ENCODE peak calls at places on chromosomes 3 and 15, in five cellular contexts. One of them, this sample, is unnamed. For H3K9me3, the result is how much of the 10 kb centered on the place peaks cover.

GRCh38 chr15:99504823-99505551 is 60.8 kb upstream of the MEF2A start:
- DNase-seq in tibial artery: no peak
- DNase-seq in psoas muscle: no peak
- DNase-seq in right atrium auricular region: peak
- DNase-seq in A549: no peak
- DNase-seq in this sample: no peak

GRCh38 chr3:192467230-192468186 is 259.8 kb downstream of the FGF12 start:
- DNase-seq in tibial artery: no peak
- DNase-seq in psoas muscle: no peak
- DNase-seq in right atrium auricular region: no peak
- DNase-seq in A549: peak
- DNase-seq in this sample: peak

GRCh38 chr3:116473602-116474001 is 28.3 kb upstream of the LSAMP start:
- DNase-seq in tibial artery: no peak
- DNase-seq in psoas muscle: no peak
- DNase-seq in right atrium auricular region: no peak
- DNase-seq in A549: no peak
- DNase-seq in this sample: no peak

GRCh38 chr15:75167588-75168076 is 34.0 kb upstream of the C15orf39 start:
- DNase-seq in tibial artery: no peak
- DNase-seq in psoas muscle: no peak
- DNase-seq in right atrium auricular region: peak
- DNase-seq in A549: no peak
- DNase-seq in this sample: no peak

GRCh38 chr3:157093096-157093495 is 66.9 kb downstream of the CCNL1 start:
- DNase-seq in tibial artery: no peak
- DNase-seq in psoas muscle: no peak
- DNase-seq in right atrium auricular region: no peak
- DNase-seq in A549: no peak
- DNase-seq in this sample: no peak

GRCh38 chr15:77759896-77760592 is 127.3 kb upstream of the LINGO1 start:
- DNase-seq in tibial artery: no peak
- DNase-seq in psoas muscle: no peak
- DNase-seq in right atrium auricular region: no peak
- DNase-seq in A549: no peak
- DNase-seq in this sample: no peak

GRCh38 chr15:84883433-84883832 is 1.0 kb upstream of the SLC28A1 start:
- DNase-seq in tibial artery: no peak
- DNase-seq in psoas muscle: no peak
- DNase-seq in right atrium auricular region: no peak
- DNase-seq in A549: no peak
- DNase-seq in this sample: no peak

GRCh38 chr15:67556964-67557570 is 14.6 kb downstream of the MAP2K5 start:
- DNase-seq in tibial artery: no peak
- DNase-seq in psoas muscle: no peak
- DNase-seq in right atrium auricular region: no peak
- DNase-seq in A549: no peak
- DNase-seq in this sample: no peak

GRCh38 chr15:40845511-40846284 is 1.9 kb downstream of the SPINT1 start:
- DNase-seq in tibial artery: no peak
- DNase-seq in psoas muscle: no peak
- DNase-seq in right atrium auricular region: no peak
- DNase-seq in A549: no peak
- DNase-seq in this sample: no peak

GRCh38 chr15:25424073-25424472 is 14.8 kb downstream of the UBE3A start:
- DNase-seq in tibial artery: no peak
- DNase-seq in psoas muscle: no peak
- DNase-seq in right atrium auricular region: no peak
- DNase-seq in A549: no peak
- DNase-seq in this sample: no peak
- H3K9me3 ChIP-seq in tibial artery: under half
- H3K9me3 ChIP-seq in psoas muscle: under half
- H3K9me3 ChIP-seq in right atrium auricular region: under half
- H3K9me3 ChIP-seq in A549: under half
- H3K9me3 ChIP-seq in this sample: under half

DNA sequence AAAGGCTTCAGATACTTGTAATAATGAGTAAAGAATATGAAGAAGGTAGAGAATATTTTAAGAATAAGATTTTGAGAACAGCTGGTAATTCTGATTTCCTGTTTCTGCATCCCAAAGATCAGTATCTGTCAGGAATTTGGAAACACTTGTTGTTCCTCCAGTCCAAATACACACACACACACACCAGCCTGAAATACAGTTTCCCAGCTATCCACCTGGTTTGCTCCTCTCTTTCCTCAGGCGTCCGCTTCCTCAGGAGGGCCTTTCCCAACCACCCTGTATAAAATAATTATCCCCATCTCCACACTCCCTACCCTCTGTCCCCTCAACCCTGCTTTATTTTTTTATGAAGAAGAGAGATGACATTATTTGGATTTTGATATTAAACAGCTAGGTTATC is 2.0 kb upstream of the FSIP1 start:
- DNase-seq in tibial artery: no peak
- DNase-seq in psoas muscle: no peak
- DNase-seq in right atrium auricular region: no peak
- DNase-seq in A549: no peak
- DNase-seq in this sample: no peak
- H3K4me3 ChIP-seq in tibial artery: no peak
- H3K4me3 ChIP-seq in psoas muscle: no peak
- H3K4me3 ChIP-seq in right atrium auricular region: no peak
- H3K4me3 ChIP-seq in A549: no peak
- H3K4me3 ChIP-seq in this sample: peak

GRCh38 chr3:126525853-126526667 is 2.1 kb downstream of the CHST13 start:
- DNase-seq in tibial artery: peak
- DNase-seq in psoas muscle: no peak
- DNase-seq in right atrium auricular region: no peak
- DNase-seq in A549: no peak
- DNase-seq in this sample: no peak

GRCh38 chr3:126525091-126525852 is 1.3 kb downstream of the CHST13 start:
- DNase-seq in tibial artery: peak
- DNase-seq in psoas muscle: no peak
- DNase-seq in right atrium auricular region: no peak
- DNase-seq in A549: no peak
- DNase-seq in this sample: no peak

GRCh38 chr3:126526668-126527005 is 2.7 kb downstream of the CHST13 start:
- DNase-seq in tibial artery: no peak
- DNase-seq in psoas muscle: no peak
- DNase-seq in right atrium auricular region: no peak
- DNase-seq in A549: no peak
- DNase-seq in this sample: no peak

GRCh38 chr3:126523745-126524428 is at the start of gene CHST13:
- DNase-seq in tibial artery: peak
- DNase-seq in psoas muscle: peak
- DNase-seq in right atrium auricular region: no peak
- DNase-seq in A549: peak
- DNase-seq in this sample: no peak

DNA sequence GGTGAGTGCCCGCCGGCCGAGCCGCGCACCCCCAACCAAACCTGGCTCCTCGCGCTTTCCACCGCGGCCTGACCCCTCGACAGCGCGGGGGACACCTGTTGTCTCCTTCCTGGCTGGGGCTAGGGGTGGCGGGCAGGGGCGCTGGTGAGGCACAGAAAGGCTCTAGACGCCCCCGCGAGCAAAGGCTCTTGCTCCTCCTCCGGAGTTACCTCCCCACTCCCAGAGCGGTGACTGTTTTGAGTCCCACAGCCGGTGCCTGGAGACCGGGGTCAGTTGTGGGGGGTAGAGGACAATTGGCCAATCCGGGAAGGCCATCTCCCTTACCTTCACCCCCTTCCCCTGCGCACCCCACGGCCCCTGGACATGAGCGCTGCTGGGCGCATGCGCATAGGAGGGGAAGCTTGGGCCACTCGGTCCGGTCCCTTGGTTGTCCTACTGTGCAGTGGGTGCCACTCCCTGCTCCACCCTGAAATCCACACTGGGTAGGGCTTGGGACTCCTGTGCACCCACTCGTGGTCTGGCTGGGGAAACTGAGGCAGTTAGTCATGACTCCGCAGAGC is 554 bp downstream of the CHST13 start:
- DNase-seq in tibial artery: peak
- DNase-seq in psoas muscle: no peak
- DNase-seq in right atrium auricular region: no peak
- DNase-seq in A549: peak
- DNase-seq in this sample: no peak
- TF ChIP-seq CTCF in tibial artery: no peak
- TF ChIP-seq CTCF in psoas muscle: no peak
- TF ChIP-seq CTCF in right atrium auricular region: no peak
- TF ChIP-seq CTCF in A549: peak
- TF ChIP-seq CTCF in this sample: no peak

GRCh38 chr3:43335799-43336198 is 49.5 kb downstream of the SNRK start:
- DNase-seq in tibial artery: no peak
- DNase-seq in psoas muscle: no peak
- DNase-seq in right atrium auricular region: no peak
- DNase-seq in A549: no peak
- DNase-seq in this sample: no peak

GRCh38 chr3:43340403-43340802 is 54.1 kb downstream of the SNRK start:
- DNase-seq in tibial artery: no peak
- DNase-seq in psoas muscle: no peak
- DNase-seq in right atrium auricular region: no peak
- DNase-seq in A549: no peak
- DNase-seq in this sample: no peak

GRCh38 chr3:43341788-43342187 is 55.4 kb downstream of the SNRK start:
- DNase-seq in tibial artery: no peak
- DNase-seq in psoas muscle: no peak
- DNase-seq in right atrium auricular region: no peak
- DNase-seq in A549: no peak
- DNase-seq in this sample: no peak

GRCh38 chr3:43343185-43343584 is 56.8 kb downstream of the SNRK start:
- DNase-seq in tibial artery: no peak
- DNase-seq in psoas muscle: no peak
- DNase-seq in right atrium auricular region: no peak
- DNase-seq in A549: no peak
- DNase-seq in this sample: no peak

GRCh38 chr3:43338295-43338694 is 52.0 kb downstream of the SNRK start:
- DNase-seq in tibial artery: no peak
- DNase-seq in psoas muscle: no peak
- DNase-seq in right atrium auricular region: no peak
- DNase-seq in A549: no peak
- DNase-seq in this sample: no peak
- H3K9me3 ChIP-seq in tibial artery: under half
- H3K9me3 ChIP-seq in psoas muscle: under half
- H3K9me3 ChIP-seq in right atrium auricular region: under half
- H3K9me3 ChIP-seq in A549: under half
- H3K9me3 ChIP-seq in this sample: under half

DNA sequence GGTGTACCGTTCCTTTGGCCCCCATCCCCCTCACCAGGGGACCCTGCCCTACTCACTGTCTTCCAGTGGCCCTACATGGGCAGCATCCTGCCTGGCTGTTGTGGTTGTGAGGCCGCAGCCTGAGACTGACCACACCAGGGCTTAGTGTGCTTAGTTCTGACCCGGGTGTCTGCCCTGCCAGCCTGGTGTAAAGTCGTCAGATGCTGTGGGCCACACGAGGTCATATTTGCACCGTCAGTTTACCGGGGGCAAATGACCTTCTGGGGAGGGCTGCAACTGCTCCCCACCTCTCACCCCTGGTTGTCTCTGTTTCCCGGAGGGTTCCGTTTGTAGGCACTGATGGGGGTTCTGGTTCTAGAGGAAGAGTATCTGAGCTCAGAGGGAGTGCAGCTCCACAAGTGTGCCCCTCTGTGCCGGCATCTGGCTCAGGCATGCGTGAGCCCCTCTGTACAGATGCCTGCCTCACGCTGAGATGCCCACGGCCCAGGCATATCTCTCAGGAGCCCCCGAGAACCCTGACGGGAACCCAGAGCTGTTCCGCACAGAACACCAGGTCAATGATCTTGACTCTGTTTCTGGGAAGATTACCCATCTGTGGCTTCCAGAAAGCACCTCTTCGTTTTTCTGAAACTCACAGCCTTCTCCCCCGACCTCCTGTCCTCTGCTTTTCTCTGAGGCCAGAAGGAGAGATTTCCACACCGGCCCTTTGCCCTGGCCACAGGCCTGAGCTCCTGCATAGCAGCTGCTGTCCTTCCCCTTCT is 19.2 kb downstream of the KLF13 start:
- DNase-seq in tibial artery: no peak
- DNase-seq in psoas muscle: no peak
- DNase-seq in right atrium auricular region: no peak
- DNase-seq in A549: no peak
- DNase-seq in this sample: no peak
- H3K4me3 ChIP-seq in tibial artery: no peak
- H3K4me3 ChIP-seq in psoas muscle: peak
- H3K4me3 ChIP-seq in right atrium auricular region: no peak
- H3K4me3 ChIP-seq in A549: no peak
- H3K4me3 ChIP-seq in this sample: no peak